ENCODE peak calls at places on chromosomes 7 and 10, in nine cellular contexts. P, Z, V, K, D, E, L, R and Q are unnamed samples.

GRCh38 chr7:152891160-152891621 is 131.6 kb downstream of the ACTR3B start:
- DNase-seq in L (no peak), Z (no peak), K (no peak), V (no peak), P (no peak), E (no peak), D (no peak), R (no peak), Q (no peak)

GRCh38 chr10:65194555-65194954 is 1673.4 kb downstream of the REEP3 start:
- DNase-seq in D (no peak), R (no peak), K (no peak), P (no peak), V (no peak), L (no peak), Z (no peak), E (no peak), Q (no peak)

GRCh38 chr7:23531794-23532489 is at the start of gene TRA2A:
- DNase-seq in V (peak; percentile 98), L (peak; percentile 93), R (peak; percentile 99), D (peak; percentile 97), K (peak; percentile 98), P (peak; percentile 92), Z (peak; percentile 83), E (peak; percentile 99), Q (peak; percentile 97)

GRCh38 chr7:6161463-6162330 is 110.7 kb downstream of the CYTH3 start:
- DNase-seq in K (no peak), P (no peak), R (no peak), V (no peak), Z (no peak), L (no peak), E (no peak), D (no peak), Q (peak; percentile 64)

GRCh38 chr7:150857276-150858055 is 5.1 kb downstream of the AOC1 start:
- DNase-seq in L (no peak), V (peak; percentile 13), Z (no peak), E (no peak), K (no peak), P (no peak), R (no peak), D (no peak), Q (peak; percentile 43)

GRCh38 chr7:152647-153046 is 39.7 kb upstream of the FAM20C start:
- DNase-seq in V (no peak), R (peak; percentile 24), Z (no peak), E (no peak), D (no peak), P (no peak), L (no peak), K (peak; percentile 30), Q (no peak)

GRCh38 chr10:16947071-16947470 is 129.8 kb upstream of the RSU1 start:
- DNase-seq in P (no peak), L (no peak), V (no peak), R (no peak), D (no peak), Z (no peak), K (no peak), E (no peak), Q (no peak)

GRCh38 chr7:68158686-68159255 is 1162.1 kb downstream of the TYW1 start:
- DNase-seq in E (no peak), P (no peak), Z (no peak), V (no peak), R (no peak), K (no peak), D (no peak), L (no peak), Q (no peak)

GRCh38 chr7:149686001-149686400 is 87.4 kb downstream of the ZNF467 start:
- DNase-seq in D (peak; percentile 96), Z (no peak), K (no peak), L (no peak), V (no peak), E (no peak), R (no peak), P (no peak), Q (no peak)

GRCh38 chr7:151065516-151065915 is 6.1 kb downstream of the SLC4A2 start:
- DNase-seq in K (no peak), Z (no peak), P (no peak), V (no peak), D (no peak), L (no peak), R (no peak), E (no peak), Q (no peak)

GRCh38 chr7:22618528-22618927 is 108.5 kb upstream of the IL6 start:
- DNase-seq in L (no peak), K (no peak), V (no peak), R (no peak), E (no peak), Z (no peak), D (no peak), P (no peak), Q (no peak)

GRCh38 chr10:12531305-12531738 is 182.0 kb downstream of the CAMK1D start:
- DNase-seq in Z (no peak), K (no peak), R (peak; percentile 68), V (peak; percentile 13), L (no peak), D (no peak), P (no peak), E (peak; percentile 65), Q (no peak)

GRCh38 chr7:155482511-155483183 is 24.7 kb downstream of the EN2 start:
- DNase-seq in L (no peak), Z (no peak), D (no peak), V (no peak), R (no peak), K (no peak), E (no peak), P (no peak), Q (no peak)

GRCh38 chr7:55028011-55028410 is 9.2 kb downstream of the EGFR start:
- DNase-seq in V (no peak), Z (no peak), P (no peak), L (no peak), K (no peak), D (peak; percentile 61), R (no peak), E (no peak), Q (no peak)

GRCh38 chr7:131057015-131057518 is 270.6 kb upstream of the MKLN1 start:
- DNase-seq in L (peak; percentile 71), P (no peak), D (peak; percentile 41), R (no peak), V (no peak), Z (peak; percentile 81), K (no peak), E (no peak), Q (no peak)

GRCh38 chr7:151745090-151745638 is 131.8 kb downstream of the PRKAG2 start:
- DNase-seq in D (peak; percentile 98), K (peak; percentile 87), V (peak; percentile 48), R (peak; percentile 96), P (no peak), Z (no peak), L (no peak), E (peak; percentile 73), Q (peak; percentile 86)

GRCh38 chr7:16604054-16604453 is 41.5 kb downstream of the ANKMY2 start:
- DNase-seq in K (no peak), E (no peak), V (no peak), L (no peak), P (no peak), R (no peak), Z (no peak), D (peak; percentile 20), Q (no peak)
- H3K27ac ChIP-seq in K (no peak overlapping the region), E (no peak overlapping the region), V (no peak overlapping the region), L (no peak overlapping the region), P (no peak overlapping the region), R (no peak overlapping the region), Z (no peak overlapping the region), D (no peak overlapping the region), Q (no peak overlapping the region)

DNA sequence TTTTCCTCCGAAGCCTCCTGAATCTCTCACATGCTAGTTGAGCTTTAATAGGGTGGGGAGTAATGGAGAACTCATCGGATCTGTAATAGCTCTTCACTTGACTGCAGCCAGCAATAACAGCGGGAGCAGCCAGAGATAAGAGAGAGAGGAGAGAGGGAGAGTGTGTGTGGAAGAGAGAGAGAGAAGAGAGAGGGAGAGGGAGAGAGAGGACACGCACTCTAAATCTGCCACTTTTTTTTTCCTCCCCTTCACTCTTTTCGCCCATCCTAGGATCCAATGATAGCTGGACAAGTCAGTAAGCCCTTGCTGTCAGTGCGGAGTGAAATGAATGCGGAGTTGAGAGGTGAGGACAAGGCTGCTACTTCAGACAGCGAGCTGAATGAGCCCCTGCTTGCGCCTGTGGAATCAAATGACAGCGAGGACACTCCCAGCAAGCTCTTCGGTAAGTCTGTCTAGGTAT is 107.9 kb downstream of the POU6F2 start:
- DNase-seq in L (no peak), Z (no peak), P (peak; percentile 62), K (no peak), R (no peak), V (peak; percentile 55), D (peak; percentile 8), E (no peak), Q (no peak)
- H3K4me3 ChIP-seq in L (no peak overlapping the region), Z (no peak overlapping the region), P (no peak overlapping the region), K (peak overlapping the region; percentile 20), R (peak overlapping the region; percentile 17), V (peak overlapping the region; percentile 74), D (no peak overlapping the region), E (peak overlapping the region; percentile 57), Q (peak overlapping the region; percentile 67)

GRCh38 chr7:66539264-66539623 is 89.4 kb upstream of the KCTD7 start:
- DNase-seq in V (no peak), D (no peak), K (no peak), R (no peak), Z (no peak), E (no peak), L (no peak), P (no peak), Q (no peak)
- H3K27ac ChIP-seq in V (no peak overlapping the region), D (no peak overlapping the region), K (no peak overlapping the region), R (no peak overlapping the region), Z (no peak overlapping the region), E (no peak overlapping the region), L (no peak overlapping the region), P (no peak overlapping the region), Q (no peak overlapping the region)

GRCh38 chr7:29192284-29192683 is 2.3 kb upstream of the CHN2 start:
- DNase-seq in K (no peak), R (no peak), P (no peak), D (no peak), Z (no peak), V (no peak), L (no peak), E (no peak), Q (no peak)

GRCh38 chr7:29193316-29194205 is 1.0 kb upstream of the CHN2 start:
- DNase-seq in V (peak; percentile 75), K (no peak), D (peak; percentile 5), P (peak; percentile 11), L (no peak), R (no peak), E (no peak), Z (no peak), Q (no peak)

GRCh38 chr7:29190349-29191045 is 4.1 kb upstream of the CHN2 start:
- DNase-seq in P (no peak), V (no peak), D (no peak), E (no peak), R (no peak), L (no peak), Z (no peak), K (no peak), Q (no peak)

GRCh38 chr7:29192811-29193210 is 1.8 kb upstream of the CHN2 start:
- DNase-seq in V (no peak), E (no peak), D (no peak), R (no peak), L (no peak), P (no peak), Z (no peak), K (no peak), Q (no peak)

DNA sequence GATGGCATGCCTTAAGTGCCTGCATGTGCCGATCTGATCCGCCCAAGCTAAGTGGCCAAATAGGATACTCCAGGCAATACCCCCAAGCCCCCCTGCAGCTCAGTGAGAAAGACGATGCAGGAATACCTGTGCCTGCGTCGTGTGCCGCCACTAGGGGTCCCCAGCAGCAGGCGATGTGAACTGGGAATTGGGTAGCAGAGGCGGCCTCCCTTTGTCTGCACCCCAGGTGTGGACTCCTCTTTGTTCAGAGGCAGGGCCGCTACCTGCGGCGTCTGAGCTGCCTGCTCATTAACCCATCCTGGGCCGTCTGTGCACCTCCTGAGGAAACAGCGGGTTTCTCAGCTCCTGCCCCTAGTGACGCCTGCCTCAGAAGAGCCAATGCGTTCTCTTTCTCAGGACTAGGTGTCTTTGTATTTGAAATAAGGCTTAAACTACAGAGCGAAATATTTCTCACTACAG is 4.8 kb upstream of the CHN2 start:
- DNase-seq in Z (no peak), V (peak; percentile 99), E (peak; percentile 50), L (peak; percentile 45), P (peak; percentile 61), K (peak; percentile 72), R (peak; percentile 67), D (peak; percentile 52), Q (no peak)
- H3K4me3 ChIP-seq in Z (no peak overlapping the region), V (peak overlapping the region; percentile 16), E (no peak overlapping the region), L (no peak overlapping the region), P (no peak overlapping the region), K (no peak overlapping the region), R (no peak overlapping the region), D (no peak overlapping the region), Q (no peak overlapping the region)